ENCODE peak calls at places on chromosomes 4 and X, in four cellular contexts. Q is IMR-90, R is lung, B is K562. A is an unnamed sample.
A peak's percentile ranks its signal among the peaks of the same experiment; 100 is the strongest.

GRCh38 chr4:137609693-137610450 is 77.6 kb upstream of the PCDH18 start:
- DNase-seq in B (no peak), R (no peak), Q (peak; percentile 78), A (no peak)

GRCh38 chr4:82192153-82192552 is 181.6 kb downstream of the HNRNPD start:
- DNase-seq in R (no peak), Q (no peak), B (no peak), A (no peak)

GRCh38 chrX:129736491-129736890 is 2.3 kb upstream of the XPNPEP2 start:
- DNase-seq in B (no peak), Q (no peak), R (no peak), A (no peak)

GRCh38 chr4:81714251-81714650 is 242.5 kb upstream of the RASGEF1B start:
- DNase-seq in Q (no peak), B (no peak), R (no peak), A (no peak)

GRCh38 chr4:26342328-26343040 is 21.7 kb downstream of the RBPJ start:
- DNase-seq in R (no peak), Q (peak; percentile 95), B (peak; percentile 26), A (no peak)

GRCh38 chrX:19360903-19361302 is 17.2 kb downstream of the PDHA1 start:
- DNase-seq in R (no peak), B (no peak), Q (no peak), A (no peak)

GRCh38 chr4:58247792-58248191 is 1137.6 kb upstream of the IGFBP7 start:
- DNase-seq in Q (no peak), B (no peak), R (no peak), A (peak; percentile 17)

GRCh38 chr4:126738926-126739325 is 893.8 kb upstream of the INTU start:
- DNase-seq in B (no peak), Q (peak; percentile 61), R (no peak), A (no peak)

DNA sequence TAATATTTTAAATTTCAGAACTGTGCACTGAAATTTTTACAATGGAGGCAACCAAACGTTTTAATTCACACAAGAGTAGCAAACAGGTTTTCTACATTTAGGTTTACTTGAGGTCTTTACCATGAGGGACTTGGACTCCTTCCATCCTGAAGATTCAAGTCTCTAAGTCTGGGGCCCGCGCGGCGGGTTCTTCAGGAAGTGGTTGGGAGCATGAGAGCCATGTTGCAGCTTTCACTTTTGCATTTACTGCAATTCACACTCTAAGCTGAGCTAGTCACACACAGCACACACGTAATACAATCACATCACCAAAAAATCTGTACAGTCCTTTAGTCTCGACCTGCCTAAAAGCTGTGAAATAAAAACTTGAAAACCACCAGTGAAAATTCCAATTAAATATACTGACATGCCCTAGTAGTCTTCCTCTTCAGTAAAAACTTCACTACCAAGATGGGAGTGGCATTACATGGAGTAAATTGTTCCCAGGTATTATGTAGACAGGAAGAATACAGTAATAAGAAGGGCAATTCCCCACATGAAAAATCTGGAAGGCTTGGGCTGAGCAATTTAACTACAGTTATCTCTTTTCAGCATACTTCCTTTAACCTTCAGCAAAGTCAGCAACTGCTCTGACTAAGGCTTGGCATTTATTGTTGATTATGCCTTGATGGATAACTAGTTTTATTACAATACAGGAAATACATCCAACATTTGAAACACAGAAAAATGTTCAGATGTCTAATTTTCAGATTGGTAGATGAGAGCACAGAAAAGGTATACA is 571.1 kb upstream of the DIPK2B start:
- DNase-seq in B (no peak), R (no peak), Q (peak; percentile 80), A (no peak)
- H3K4me3 ChIP-seq in B (no peak overlapping the region), R (no peak overlapping the region), Q (peak overlapping the region; percentile 68), A (no peak overlapping the region)

DNA sequence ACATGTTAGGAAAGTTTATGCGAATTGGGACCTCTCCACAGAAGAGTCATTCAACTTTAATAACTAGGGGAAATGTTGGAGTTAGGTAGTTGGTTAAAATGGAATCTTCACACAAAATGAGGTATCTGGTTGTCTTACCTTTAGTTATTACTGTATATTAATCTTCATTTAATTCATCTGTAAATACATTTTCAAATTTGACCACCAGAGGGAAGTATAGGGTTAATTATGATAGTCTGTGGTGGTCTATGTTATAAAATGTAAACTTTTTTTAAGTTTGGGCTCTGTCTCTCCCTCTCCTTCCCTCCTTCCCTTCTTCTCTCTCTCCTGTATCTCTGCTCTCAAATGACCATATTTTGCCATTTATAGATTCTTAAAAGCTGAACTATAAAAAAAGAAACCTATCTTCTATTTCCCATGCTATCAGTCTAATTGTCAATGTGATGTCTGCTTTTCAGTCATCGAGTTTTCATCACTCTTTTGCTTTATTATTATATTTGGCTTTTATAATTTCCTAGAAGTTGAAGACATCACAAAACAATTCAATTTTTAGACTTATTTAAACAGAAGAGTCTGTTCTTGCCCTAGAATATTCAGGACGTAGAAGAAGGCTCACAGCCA is 49.8 kb downstream of the TMEM144 start:
- DNase-seq in Q (peak; percentile 42), R (no peak), B (no peak), A (no peak)
- TF ChIP-seq CTCF in Q (peak; percentile 54), R (no peak), B (no peak), A (no peak)

GRCh38 chr4:55395218-55395528 is 584 bp upstream of the TMEM165 start:
- DNase-seq in R (no peak), Q (no peak), B (no peak), A (no peak)
- H3K27ac ChIP-seq in R (peak overlapping the region; percentile 95), Q (peak overlapping the region; percentile 76), B (peak overlapping the region; percentile 90), A (peak overlapping the region; percentile 86)

DNA sequence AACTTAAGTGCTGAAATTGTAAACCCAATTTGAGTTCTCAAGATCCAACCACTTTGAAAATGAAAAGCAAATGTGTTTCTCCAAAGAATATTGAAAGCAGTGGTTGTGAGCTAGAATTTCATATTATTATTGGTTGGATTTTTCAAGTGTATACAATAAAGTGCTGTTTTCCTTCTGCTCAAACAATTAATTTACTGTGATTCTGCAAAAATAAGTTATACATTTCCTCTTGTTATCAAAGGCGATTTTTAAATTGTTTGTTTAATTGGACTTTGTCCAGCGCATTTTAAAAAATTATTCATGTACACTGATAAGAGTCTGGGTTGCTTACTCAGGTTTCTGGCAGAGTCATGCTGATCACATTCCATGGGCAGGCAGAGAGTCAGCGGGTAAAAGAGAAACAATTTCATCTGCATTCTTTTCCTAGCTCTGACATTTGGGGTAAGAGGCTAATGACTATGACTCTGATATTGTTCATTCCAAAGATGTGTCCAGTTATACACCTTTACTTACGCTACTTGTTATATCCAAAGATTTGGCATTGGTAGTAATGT is 8.9 kb downstream of the FAT4 start:
- DNase-seq in Q (peak; percentile 64), B (no peak), R (no peak), A (no peak)
- H3K4me3 ChIP-seq in Q (no peak overlapping the region), B (no peak overlapping the region), R (no peak overlapping the region), A (no peak overlapping the region)

GRCh38 chr4:123244233-123244632 is 152.4 kb upstream of the SPRY1 start:
- DNase-seq in B (no peak), Q (peak; percentile 65), R (no peak), A (no peak)
- TF ChIP-seq CTCF in B (no peak), Q (peak; percentile 18), R (no peak), A (no peak)

GRCh38 chr4:88064410-88064809 is 57.0 kb downstream of the PKD2 start:
- DNase-seq in R (no peak), Q (no peak), B (no peak), A (no peak)

GRCh38 chr4:88060431-88060830 is 53.0 kb downstream of the PKD2 start:
- DNase-seq in R (no peak), B (no peak), Q (no peak), A (no peak)

GRCh38 chr4:88062311-88062710 is 54.9 kb downstream of the PKD2 start:
- DNase-seq in Q (no peak), R (no peak), B (no peak), A (no peak)

GRCh38 chr4:88063634-88064296 is 56.3 kb downstream of the PKD2 start:
- DNase-seq in B (no peak), Q (no peak), R (no peak), A (no peak)

DNA sequence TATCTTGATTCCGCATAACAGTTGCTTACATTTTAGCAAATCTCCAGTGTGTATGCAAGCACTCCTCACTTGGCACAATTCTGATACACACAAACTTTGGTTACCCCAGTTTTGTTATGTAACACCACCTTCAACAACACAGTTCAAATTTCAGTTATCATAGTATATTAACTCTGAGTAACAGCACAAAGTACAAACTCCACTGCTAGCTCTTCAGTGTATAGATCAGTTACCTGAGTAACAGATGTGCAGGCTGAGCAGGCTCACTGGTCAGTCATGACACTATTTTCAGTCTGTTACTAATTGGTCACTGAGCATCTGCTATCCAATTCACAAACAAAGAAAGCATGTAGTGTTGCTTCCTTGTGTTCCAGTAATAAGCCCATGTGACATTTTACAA is 55.4 kb downstream of the PKD2 start:
- DNase-seq in Q (no peak), B (no peak), R (no peak), A (no peak)
- H3K27ac ChIP-seq in Q (no peak overlapping the region), B (no peak overlapping the region), R (no peak overlapping the region), A (no peak overlapping the region)

A was measured in WERI-Rb-1.